ENCODE peak calls at places on chromosomes 13 and 19, in nine cellular contexts. One of them, this sample, is unnamed.

GRCh38 chr19:8206147-8207087 is 2.8 kb upstream of the CERS4 start:
- DNase-seq in glutamatergic neuron: no peak
- DNase-seq in GM06990: no peak
- DNase-seq in tibial nerve: no peak
- DNase-seq in uterus: no peak
- DNase-seq in AG04450: no peak
- DNase-seq in OCI-LY7: no peak
- DNase-seq in A549: no peak
- DNase-seq in fibroblast of pulmonary artery: no peak
- DNase-seq in this sample: no peak

GRCh38 chr19:19115954-19116353 is 22.3 kb downstream of the TMEM161A start:
- DNase-seq in AG04450: no peak
- DNase-seq in tibial nerve: no peak
- DNase-seq in A549: peak
- DNase-seq in glutamatergic neuron: peak
- DNase-seq in OCI-LY7: peak
- DNase-seq in uterus: no peak
- DNase-seq in fibroblast of pulmonary artery: peak
- DNase-seq in GM06990: no peak
- DNase-seq in this sample: no peak

GRCh38 chr19:30119180-30119920 is 177.3 kb downstream of the URI1 start:
- DNase-seq in tibial nerve: no peak
- DNase-seq in A549: no peak
- DNase-seq in OCI-LY7: no peak
- DNase-seq in glutamatergic neuron: no peak
- DNase-seq in uterus: no peak
- DNase-seq in AG04450: no peak
- DNase-seq in GM06990: no peak
- DNase-seq in fibroblast of pulmonary artery: no peak
- DNase-seq in this sample: peak

GRCh38 chr19:18089726-18090125 is 3.0 kb upstream of the IL12RB1 start:
- DNase-seq in uterus: no peak
- DNase-seq in OCI-LY7: no peak
- DNase-seq in tibial nerve: no peak
- DNase-seq in glutamatergic neuron: no peak
- DNase-seq in GM06990: peak
- DNase-seq in fibroblast of pulmonary artery: no peak
- DNase-seq in A549: no peak
- DNase-seq in AG04450: no peak
- DNase-seq in this sample: peak

GRCh38 chr19:57719424-57719823 is 8.0 kb downstream of the ZNF671 start:
- DNase-seq in AG04450: no peak
- DNase-seq in tibial nerve: no peak
- DNase-seq in OCI-LY7: no peak
- DNase-seq in uterus: no peak
- DNase-seq in GM06990: no peak
- DNase-seq in fibroblast of pulmonary artery: no peak
- DNase-seq in A549: no peak
- DNase-seq in glutamatergic neuron: no peak
- DNase-seq in this sample: no peak

GRCh38 chr13:39597828-39598227 is 5.2 kb downstream of the LHFPL6 start:
- DNase-seq in tibial nerve: no peak
- DNase-seq in AG04450: no peak
- DNase-seq in GM06990: no peak
- DNase-seq in glutamatergic neuron: no peak
- DNase-seq in OCI-LY7: peak
- DNase-seq in A549: no peak
- DNase-seq in fibroblast of pulmonary artery: peak
- DNase-seq in uterus: no peak
- DNase-seq in this sample: no peak

GRCh38 chr19:325937-326565 is 18.5 kb downstream of the MIER2 start:
- DNase-seq in glutamatergic neuron: no peak
- DNase-seq in AG04450: no peak
- DNase-seq in tibial nerve: no peak
- DNase-seq in OCI-LY7: no peak
- DNase-seq in uterus: no peak
- DNase-seq in A549: no peak
- DNase-seq in GM06990: no peak
- DNase-seq in fibroblast of pulmonary artery: no peak
- DNase-seq in this sample: no peak

GRCh38 chr19:46732172-46732938 is 13.5 kb upstream of the FKRP start:
- DNase-seq in glutamatergic neuron: no peak
- DNase-seq in A549: no peak
- DNase-seq in GM06990: no peak
- DNase-seq in OCI-LY7: no peak
- DNase-seq in fibroblast of pulmonary artery: no peak
- DNase-seq in uterus: no peak
- DNase-seq in AG04450: no peak
- DNase-seq in tibial nerve: no peak
- DNase-seq in this sample: no peak

GRCh38 chr13:33721719-33722118 is 96.2 kb upstream of the RFC3 start:
- DNase-seq in GM06990: no peak
- DNase-seq in tibial nerve: no peak
- DNase-seq in AG04450: no peak
- DNase-seq in glutamatergic neuron: no peak
- DNase-seq in OCI-LY7: no peak
- DNase-seq in A549: peak
- DNase-seq in fibroblast of pulmonary artery: peak
- DNase-seq in uterus: no peak
- DNase-seq in this sample: no peak

GRCh38 chr13:91247768-91248167 is 99.7 kb upstream of the MIR17HG start:
- DNase-seq in A549: peak
- DNase-seq in AG04450: no peak
- DNase-seq in fibroblast of pulmonary artery: peak
- DNase-seq in uterus: no peak
- DNase-seq in tibial nerve: no peak
- DNase-seq in glutamatergic neuron: no peak
- DNase-seq in GM06990: no peak
- DNase-seq in OCI-LY7: peak
- DNase-seq in this sample: no peak

GRCh38 chr13:36758345-36758744 is 60.7 kb upstream of the RFXAP start:
- DNase-seq in uterus: no peak
- DNase-seq in OCI-LY7: no peak
- DNase-seq in A549: no peak
- DNase-seq in fibroblast of pulmonary artery: no peak
- DNase-seq in AG04450: no peak
- DNase-seq in GM06990: no peak
- DNase-seq in glutamatergic neuron: no peak
- DNase-seq in tibial nerve: no peak
- DNase-seq in this sample: no peak

GRCh38 chr19:9847087-9847671 is 12.1 kb downstream of the PIN1 start:
- DNase-seq in tibial nerve: no peak
- DNase-seq in fibroblast of pulmonary artery: peak
- DNase-seq in GM06990: no peak
- DNase-seq in OCI-LY7: no peak
- DNase-seq in glutamatergic neuron: peak
- DNase-seq in AG04450: peak
- DNase-seq in A549: peak
- DNase-seq in uterus: peak
- DNase-seq in this sample: peak
- TF ChIP-seq CTCF in tibial nerve: no peak
- TF ChIP-seq CTCF in fibroblast of pulmonary artery: peak
- TF ChIP-seq CTCF in GM06990: peak
- TF ChIP-seq CTCF in OCI-LY7: peak
- TF ChIP-seq CTCF in glutamatergic neuron: peak
- TF ChIP-seq CTCF in AG04450: peak
- TF ChIP-seq CTCF in A549: peak
- TF ChIP-seq CTCF in uterus: peak
- TF ChIP-seq CTCF in this sample: peak

GRCh38 chr19:33421368-33421767 is 47.9 kb downstream of the CEBPG start:
- DNase-seq in tibial nerve: no peak
- DNase-seq in glutamatergic neuron: no peak
- DNase-seq in GM06990: no peak
- DNase-seq in fibroblast of pulmonary artery: no peak
- DNase-seq in uterus: no peak
- DNase-seq in AG04450: no peak
- DNase-seq in A549: no peak
- DNase-seq in OCI-LY7: no peak
- DNase-seq in this sample: no peak
- TF ChIP-seq CTCF in tibial nerve: no peak
- TF ChIP-seq CTCF in glutamatergic neuron: no peak
- TF ChIP-seq CTCF in GM06990: no peak
- TF ChIP-seq CTCF in fibroblast of pulmonary artery: no peak
- TF ChIP-seq CTCF in uterus: no peak
- TF ChIP-seq CTCF in AG04450: no peak
- TF ChIP-seq CTCF in A549: no peak
- TF ChIP-seq CTCF in OCI-LY7: no peak
- TF ChIP-seq CTCF in this sample: no peak

GRCh38 chr19:38910488-38910887 is 1.5 kb downstream of the CCER2 start:
- DNase-seq in uterus: no peak
- DNase-seq in A549: no peak
- DNase-seq in tibial nerve: no peak
- DNase-seq in AG04450: no peak
- DNase-seq in fibroblast of pulmonary artery: no peak
- DNase-seq in glutamatergic neuron: no peak
- DNase-seq in GM06990: no peak
- DNase-seq in OCI-LY7: no peak
- DNase-seq in this sample: no peak
- TF ChIP-seq CTCF in uterus: no peak
- TF ChIP-seq CTCF in A549: no peak
- TF ChIP-seq CTCF in tibial nerve: no peak
- TF ChIP-seq CTCF in AG04450: no peak
- TF ChIP-seq CTCF in fibroblast of pulmonary artery: no peak
- TF ChIP-seq CTCF in glutamatergic neuron: no peak
- TF ChIP-seq CTCF in GM06990: no peak
- TF ChIP-seq CTCF in OCI-LY7: no peak
- TF ChIP-seq CTCF in this sample: no peak

GRCh38 chr19:4506449-4507149 is 11.7 kb downstream of the PLIN4 start:
- DNase-seq in AG04450: peak
- DNase-seq in OCI-LY7: no peak
- DNase-seq in tibial nerve: no peak
- DNase-seq in GM06990: no peak
- DNase-seq in glutamatergic neuron: no peak
- DNase-seq in A549: no peak
- DNase-seq in uterus: no peak
- DNase-seq in fibroblast of pulmonary artery: peak
- DNase-seq in this sample: no peak
- TF ChIP-seq CTCF in AG04450: no peak
- TF ChIP-seq CTCF in OCI-LY7: no peak
- TF ChIP-seq CTCF in tibial nerve: no peak
- TF ChIP-seq CTCF in GM06990: no peak
- TF ChIP-seq CTCF in glutamatergic neuron: no peak
- TF ChIP-seq CTCF in A549: no peak
- TF ChIP-seq CTCF in uterus: no peak
- TF ChIP-seq CTCF in fibroblast of pulmonary artery: no peak
- TF ChIP-seq CTCF in this sample: no peak

DNA sequence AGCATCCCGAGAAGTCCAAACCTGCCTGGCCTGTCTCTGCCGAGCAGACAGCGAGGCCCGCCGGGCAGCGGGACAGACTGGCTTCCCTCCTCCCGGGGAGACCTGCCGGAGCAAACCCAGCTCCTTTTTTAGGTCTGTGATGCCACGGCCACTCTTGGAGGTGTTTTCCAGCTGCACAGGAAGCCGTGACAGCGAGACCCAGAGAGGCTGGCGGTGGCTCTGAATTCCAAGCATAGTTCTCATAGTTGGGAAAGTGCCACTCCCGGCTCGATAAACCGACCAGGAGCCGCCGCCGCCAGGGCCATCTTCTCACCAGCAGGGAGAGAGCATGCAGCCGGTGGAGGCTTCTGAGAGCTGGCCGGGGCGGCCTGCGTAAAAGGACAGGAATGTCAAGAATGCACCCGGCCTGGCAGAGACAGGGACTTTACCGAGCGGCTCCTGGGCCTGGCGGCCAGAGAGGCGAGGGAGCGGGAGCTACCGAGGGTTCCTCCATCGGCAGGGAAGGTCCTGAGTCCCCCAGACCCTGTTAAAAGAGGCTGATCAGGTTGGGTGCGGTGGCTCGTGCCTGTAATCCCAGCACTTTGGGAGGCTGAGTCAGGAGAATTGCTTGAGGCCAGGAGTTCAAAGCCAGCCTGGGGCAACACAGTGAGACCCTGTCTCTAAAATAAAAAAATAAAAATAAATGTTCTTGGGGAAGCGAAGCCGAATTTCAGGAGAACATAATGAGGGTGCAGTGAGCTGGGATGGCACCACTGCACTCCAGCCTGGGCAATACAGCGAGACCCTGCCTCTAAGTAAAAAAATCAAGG is 64.9 kb downstream of the GADD45B start:
- DNase-seq in GM06990: no peak
- DNase-seq in AG04450: peak
- DNase-seq in A549: peak
- DNase-seq in tibial nerve: peak
- DNase-seq in uterus: peak
- DNase-seq in OCI-LY7: no peak
- DNase-seq in fibroblast of pulmonary artery: peak
- DNase-seq in glutamatergic neuron: peak
- DNase-seq in this sample: no peak
- TF ChIP-seq CTCF in GM06990: no peak
- TF ChIP-seq CTCF in AG04450: peak
- TF ChIP-seq CTCF in A549: no peak
- TF ChIP-seq CTCF in tibial nerve: peak
- TF ChIP-seq CTCF in uterus: no peak
- TF ChIP-seq CTCF in OCI-LY7: no peak
- TF ChIP-seq CTCF in fibroblast of pulmonary artery: peak
- TF ChIP-seq CTCF in glutamatergic neuron: no peak
- TF ChIP-seq CTCF in this sample: no peak

GRCh38 chr19:5339950-5340636 is 519 bp downstream of the PTPRS start:
- DNase-seq in AG04450: no peak
- DNase-seq in A549: no peak
- DNase-seq in glutamatergic neuron: peak
- DNase-seq in uterus: no peak
- DNase-seq in fibroblast of pulmonary artery: no peak
- DNase-seq in tibial nerve: no peak
- DNase-seq in GM06990: peak
- DNase-seq in OCI-LY7: peak
- DNase-seq in this sample: peak
- TF ChIP-seq CTCF in AG04450: no peak
- TF ChIP-seq CTCF in A549: peak
- TF ChIP-seq CTCF in glutamatergic neuron: peak
- TF ChIP-seq CTCF in uterus: no peak
- TF ChIP-seq CTCF in fibroblast of pulmonary artery: no peak
- TF ChIP-seq CTCF in tibial nerve: no peak
- TF ChIP-seq CTCF in GM06990: no peak
- TF ChIP-seq CTCF in OCI-LY7: peak
- TF ChIP-seq CTCF in this sample: no peak

DNA sequence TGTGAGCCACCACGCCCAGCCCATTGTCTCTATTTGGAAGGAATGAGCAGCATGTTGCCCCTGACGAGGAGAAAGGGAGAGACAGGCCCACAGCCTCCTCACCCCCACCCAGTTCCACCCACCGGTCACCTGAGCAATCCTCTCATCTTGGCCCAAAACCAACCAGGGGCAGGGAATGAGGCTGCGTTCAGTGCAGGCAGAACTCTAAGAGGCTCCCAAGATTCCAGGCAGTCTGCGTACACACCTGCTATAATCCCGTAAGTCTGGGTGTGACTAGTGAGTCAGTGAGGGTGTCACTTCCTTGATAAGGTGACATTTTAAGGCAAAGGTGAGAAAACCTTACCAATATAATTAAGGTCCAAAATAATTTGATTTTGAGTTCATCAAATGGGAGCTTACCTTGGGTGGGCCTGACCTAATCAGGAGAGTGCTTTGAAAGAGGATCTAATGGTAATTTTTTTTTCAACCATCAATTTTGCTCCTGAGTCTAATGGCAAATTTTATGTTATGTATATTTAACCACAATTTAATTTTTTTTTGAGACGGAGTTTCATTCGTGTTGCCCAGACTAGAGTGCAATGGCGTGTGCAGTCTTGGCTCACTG is 26.9 kb upstream of the KLF2 start:
- DNase-seq in glutamatergic neuron: no peak
- DNase-seq in uterus: no peak
- DNase-seq in AG04450: no peak
- DNase-seq in A549: no peak
- DNase-seq in tibial nerve: no peak
- DNase-seq in OCI-LY7: no peak
- DNase-seq in fibroblast of pulmonary artery: no peak
- DNase-seq in GM06990: no peak
- DNase-seq in this sample: no peak
- TF ChIP-seq CTCF in glutamatergic neuron: no peak
- TF ChIP-seq CTCF in uterus: no peak
- TF ChIP-seq CTCF in AG04450: no peak
- TF ChIP-seq CTCF in A549: no peak
- TF ChIP-seq CTCF in tibial nerve: no peak
- TF ChIP-seq CTCF in OCI-LY7: no peak
- TF ChIP-seq CTCF in fibroblast of pulmonary artery: no peak
- TF ChIP-seq CTCF in GM06990: no peak
- TF ChIP-seq CTCF in this sample: no peak

This sample was measured in dorsolateral prefrontal cortex.